ENCODE peak calls at places on chromosomes 6 and 20, in seven cellular contexts. A, U, Z, L, N, H and I are unnamed samples. For H3K36me3, the result is how much of the 10 kb centered on the place peaks cover.

GRCh38 chr6:158040051-158040803 is 58.6 kb downstream of the SYNJ2 start:
- DNase-seq in L (peak), A (peak), U (no peak), N (no peak), H (no peak), Z (peak), I (peak)

GRCh38 chr20:46928580-46929132 is 34.0 kb downstream of the EYA2 start:
- DNase-seq in L (no peak), Z (no peak), A (peak), U (peak), H (peak), N (no peak), I (peak)

GRCh38 chr20:32304121-32304520 is 26.7 kb downstream of the KIF3B start:
- DNase-seq in U (no peak), L (no peak), H (no peak), N (no peak), A (no peak), Z (no peak), I (no peak)

GRCh38 chr20:62832951-62833391 is 16.1 kb downstream of the COL9A3 start:
- DNase-seq in N (no peak), U (no peak), H (no peak), Z (peak), A (no peak), L (no peak), I (no peak)

GRCh38 chr6:39982720-39983119 is 48.5 kb upstream of the MOCS1 start:
- DNase-seq in Z (no peak), H (no peak), A (no peak), U (no peak), L (no peak), N (no peak), I (no peak)

GRCh38 chr20:5401277-5401676 is 84.5 kb upstream of the PROKR2 start:
- DNase-seq in N (no peak), A (no peak), U (no peak), Z (no peak), H (no peak), L (no peak), I (no peak)

GRCh38 chr20:34622821-34623451 is 54.0 kb downstream of the PIGU start:
- DNase-seq in N (no peak), U (no peak), A (no peak), Z (no peak), L (no peak), H (no peak), I (no peak)

GRCh38 chr6:39225946-39226437 is 3.3 kb downstream of the KCNK5 start:
- DNase-seq in Z (no peak), N (peak), H (no peak), A (no peak), L (no peak), U (no peak), I (no peak)

GRCh38 chr6:14658909-14659561 is 541.5 kb downstream of the CD83 start:
- DNase-seq in Z (no peak), L (no peak), A (peak), U (no peak), H (no peak), N (no peak), I (no peak)

GRCh38 chr20:23200914-23201313 is 114.8 kb upstream of the CD93 start:
- DNase-seq in H (no peak), A (peak), L (peak), U (peak), Z (peak), N (peak), I (no peak)

GRCh38 chr20:8913452-8913851 is 155.4 kb upstream of the PLCB4 start:
- DNase-seq in U (no peak), L (no peak), N (no peak), Z (no peak), A (no peak), H (no peak), I (no peak)

GRCh38 chr6:108452725-108453195 is 108.0 kb upstream of the FOXO3 start:
- DNase-seq in N (no peak), H (no peak), L (peak), Z (no peak), A (no peak), U (peak), I (no peak)

GRCh38 chr20:63366658-63367360 is 5.7 kb upstream of the CHRNA4 start:
- DNase-seq in Z (no peak), N (no peak), U (peak), H (no peak), A (no peak), L (no peak), I (no peak)

GRCh38 chr6:1316482-1317220 is 4.8 kb downstream of the FOXQ1 start:
- DNase-seq in L (no peak), N (no peak), Z (peak), H (no peak), A (no peak), U (peak), I (no peak)
- TF ChIP-seq CTCF in L (no peak), N (no peak), Z (no peak), H (no peak), A (peak), U (no peak), I (no peak)

DNA sequence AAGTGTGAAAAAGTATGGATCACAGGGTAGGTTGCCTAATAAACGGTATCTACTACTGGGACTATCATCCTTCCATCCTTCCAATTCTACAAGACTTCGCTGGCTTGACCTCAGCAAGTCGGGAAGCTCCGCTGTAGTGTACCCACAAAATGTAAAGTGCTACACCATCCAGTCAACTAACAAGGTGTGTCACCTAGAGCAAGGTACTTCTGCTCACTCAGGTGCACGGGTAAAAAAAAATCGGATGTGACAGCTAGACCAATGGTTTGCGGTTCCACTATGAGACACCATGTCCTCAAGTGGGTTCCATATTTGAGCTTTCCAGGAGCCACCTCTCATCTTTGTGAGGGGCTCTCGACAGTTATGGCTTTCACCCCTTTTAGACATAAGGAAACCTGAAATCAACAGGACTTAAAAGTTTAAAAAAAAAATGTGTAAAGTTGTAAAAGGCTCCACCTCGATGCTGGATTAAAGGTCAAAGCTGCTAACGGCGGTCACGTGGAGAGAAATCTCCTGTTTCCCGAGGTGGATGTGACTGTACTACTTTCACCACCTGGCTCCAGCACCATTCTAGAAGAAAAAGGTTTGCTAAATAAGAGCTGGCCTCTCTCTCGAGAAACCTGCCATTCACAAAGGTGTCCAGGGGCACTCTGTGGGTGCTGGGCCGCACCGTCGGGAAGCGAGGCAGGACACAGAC is 661 bp downstream of the ATP5F1E start:
- DNase-seq in A (no peak), U (no peak), Z (no peak), H (no peak), L (no peak), N (no peak), I (no peak)
- H3K36me3 ChIP-seq in A (under half), U (under half), Z (under half), H (under half), L (under half), N (under half), I (under half)

GRCh38 chr6:50145125-50145524 is 95.4 kb upstream of the DEFB112 start:
- DNase-seq in N (no peak), H (no peak), Z (no peak), U (peak), L (no peak), A (no peak), I (no peak)
- TF ChIP-seq CTCF in N (no peak), H (no peak), Z (no peak), U (peak), L (peak), A (peak), I (no peak)

GRCh38 chr20:50348118-50348517 is 157.5 kb downstream of the CEBPB start:
- DNase-seq in N (no peak), L (no peak), H (no peak), Z (no peak), U (no peak), A (no peak), I (no peak)
- H3K36me3 ChIP-seq in N (under half), L (under half), H (under half), Z (under half), U (under half), A (under half), I (under half)

DNA sequence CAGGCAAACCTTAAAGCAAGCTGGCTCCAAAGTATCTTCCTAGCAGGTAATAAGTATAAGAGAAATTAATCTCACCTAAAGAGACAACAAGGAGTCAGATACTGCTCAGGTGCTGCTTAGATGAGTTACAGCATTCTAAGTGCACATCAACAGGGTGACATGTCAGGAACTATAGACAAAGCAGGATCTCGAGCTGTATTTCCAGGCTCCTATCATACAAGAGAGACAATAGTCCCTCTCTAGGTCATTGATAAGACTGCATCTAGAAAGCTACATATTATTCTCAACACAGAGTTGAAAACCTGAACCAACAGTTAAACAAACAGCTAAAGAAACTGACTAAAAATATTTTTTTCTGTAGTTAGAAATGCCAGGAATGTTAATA is 3.9 kb downstream of the PTPRK start:
- DNase-seq in Z (no peak), H (no peak), N (no peak), L (no peak), U (peak), A (no peak), I (no peak)
- TF ChIP-seq CTCF in Z (no peak), H (no peak), N (no peak), L (peak), U (peak), A (peak), I (peak)